ENCODE peak calls at places on chromosomes 11 and 22, in five cellular contexts. Z is fibroblast of lung; P is GM03348; R is colonic mucosa; I is stimulated activated CD8-positive, alpha-beta memory T cell treated with anti-CD3 and anti-CD28 coated beads, Interleukin-4, amount 100 ng/mL, for 1 hour. H is an unnamed sample.

GRCh38 chr22:22710719-22711531 is 66.5 kb downstream of the GGTLC2 start:
- DNase-seq in Z (no peak), I (peak; percentile 69), P (peak; percentile 77), R (peak; percentile 77), H (no peak)

GRCh38 chr11:75656044-75656726 is 12.7 kb downstream of the MAP6 start:
- DNase-seq in P (peak; percentile 57), Z (no peak), I (no peak), R (no peak), H (no peak)

GRCh38 chr11:117818036-117818858 is 6.3 kb downstream of the FXYD2 start:
- DNase-seq in P (no peak), Z (peak; percentile 31), I (no peak), R (no peak), H (no peak)

GRCh38 chr11:71386232-71386631 is 62.0 kb downstream of the DHCR7 start:
- DNase-seq in R (no peak), Z (no peak), I (no peak), P (no peak), H (no peak)

GRCh38 chr11:12235945-12236743 is 125.8 kb downstream of the MICAL2 start:
- DNase-seq in I (no peak), R (no peak), P (peak; percentile 70), Z (peak; percentile 80), H (peak; percentile 67)

GRCh38 chr11:65849771-65850216 is 8.2 kb downstream of the CFL1 start:
- DNase-seq in Z (no peak), P (no peak), I (no peak), R (peak; percentile 20), H (no peak)

GRCh38 chr11:50333861-50334260 is 301.2 kb downstream of the OR4C45 start:
- DNase-seq in R (no peak), I (no peak), P (no peak), Z (no peak), H (no peak)

GRCh38 chr11:128318856-128319474 is 268.4 kb downstream of the ETS1 start:
- DNase-seq in Z (no peak), I (no peak), R (no peak), P (no peak), H (no peak)

GRCh38 chr11:2929880-2930704 is 872 bp upstream of the PHLDA2 start:
- DNase-seq in P (peak; percentile 69), I (no peak), R (peak; percentile 79), Z (peak; percentile 63), H (peak; percentile 56)

GRCh38 chr11:77400775-77401469 is 73.0 kb downstream of the PAK1 start:
- DNase-seq in Z (no peak), I (no peak), R (no peak), P (no peak), H (no peak)

GRCh38 chr11:91972665-91973266 is 251.9 kb upstream of the FAT3 start:
- DNase-seq in Z (no peak), I (no peak), P (no peak), R (no peak), H (no peak)

GRCh38 chr11:49405743-49406142 is 197.3 kb upstream of the FOLH1 start:
- DNase-seq in P (no peak), I (no peak), Z (no peak), R (no peak), H (no peak)

GRCh38 chr11:47858169-47858543 is 10.0 kb upstream of the NUP160 start:
- DNase-seq in Z (peak; percentile 83), I (no peak), R (no peak), P (peak; percentile 77), H (no peak)

GRCh38 chr11:108253176-108253575 is 30.3 kb downstream of the ATM start:
- DNase-seq in P (no peak), Z (no peak), I (no peak), R (no peak), H (no peak)

GRCh38 chr11:109552376-109552775 is 130.4 kb downstream of the C11orf87 start:
- DNase-seq in R (no peak), I (no peak), P (peak; percentile 14), Z (no peak), H (no peak)

GRCh38 chr11:1763796-1764661 is at the start of gene CTSD:
- DNase-seq in Z (peak; percentile 77), P (peak; percentile 99), R (peak; percentile 90), I (peak; percentile 82), H (peak; percentile 24)

GRCh38 chr22:25082096-25082495 is 117.6 kb upstream of the CRYBB3 start:
- DNase-seq in R (no peak), P (no peak), Z (no peak), I (no peak), H (no peak)

GRCh38 chr11:122897606-122898210 is 15.1 kb downstream of the JHY start:
- DNase-seq in I (no peak), P (peak; percentile 57), Z (peak; percentile 25), R (no peak), H (no peak)

GRCh38 chr11:122696662-122697061 is 41.1 kb downstream of the UBASH3B start:
- DNase-seq in P (no peak), Z (no peak), I (peak; percentile 33), R (no peak), H (no peak)

GRCh38 chr11:118914178-118914918 is 11.4 kb downstream of the BCL9L start:
- DNase-seq in P (no peak), R (peak; percentile 72), Z (no peak), I (peak; percentile 46), H (peak; percentile 36)

GRCh38 chr11:134527382-134528243 is 115.6 kb upstream of the B3GAT1 start:
- DNase-seq in Z (no peak), R (peak; percentile 13), I (no peak), P (no peak), H (no peak)

GRCh38 chr11:119533931-119534694 is 111.1 kb upstream of the THY1 start:
- DNase-seq in R (peak; percentile 73), P (peak; percentile 90), Z (peak; percentile 52), I (peak; percentile 18), H (peak; percentile 47)

GRCh38 chr11:46387456-46387855 is 4.1 kb downstream of the CHRM4 start:
- DNase-seq in P (no peak), I (no peak), Z (no peak), R (no peak), H (no peak)

GRCh38 chr11:68043349-68044144 is 4.7 kb downstream of the TCIRG1 start:
- DNase-seq in R (no peak), I (no peak), P (peak; percentile 87), Z (peak; percentile 70), H (no peak)

GRCh38 chr11:27875480-27876208 is 175.4 kb upstream of the BDNF start:
- DNase-seq in Z (no peak), R (no peak), I (no peak), P (no peak), H (no peak)

GRCh38 chr11:73530109-73530508 is 67.8 kb downstream of the FAM168A start:
- DNase-seq in P (no peak), R (peak; percentile 34), Z (no peak), I (no peak), H (no peak)

GRCh38 chr11:73077454-73077853 is 64.7 kb downstream of the FCHSD2 start:
- DNase-seq in P (no peak), I (no peak), Z (no peak), R (no peak), H (no peak)

GRCh38 chr11:66676931-66677598 is 622 bp downstream of the RBM4B start:
- DNase-seq in P (no peak), I (no peak), R (no peak), Z (no peak), H (no peak)

GRCh38 chr22:49006207-49007012 is 821.3 kb downstream of the BRD1 start:
- DNase-seq in Z (no peak), R (no peak), P (no peak), I (no peak), H (no peak)

GRCh38 chr22:45548991-45549736 is 46.5 kb downstream of the FBLN1 start:
- DNase-seq in R (peak; percentile 45), I (no peak), Z (peak; percentile 98), P (peak; percentile 93), H (no peak)